ENCODE peak calls at places on chromosomes 6 and 20, in nine cellular contexts. Z is IMR-90; T is CD8-positive, alpha-beta memory T cell; G is fibroblast of lung; D is aorta; J is transverse colon; H is endodermal cell; U is suprapubic skin; S is BE2C. F is an unnamed sample. For H3K4me1, the result is how much of the 10 kb centered on the place peaks cover.

GRCh38 chr6:151948007-151948745 is 140.7 kb downstream of the ESR1 start:
- DNase-seq in Z (no peak), T (no peak), G (no peak), D (no peak), J (no peak), H (no peak), U (no peak), S (no peak), F (no peak)

GRCh38 chr6:6837541-6838080 is 249.1 kb downstream of the LY86 start:
- DNase-seq in Z (no peak), T (no peak), G (no peak), D (no peak), J (no peak), H (no peak), U (peak), S (no peak), F (no peak)

GRCh38 chr6:93568169-93568568 is 148.8 kb upstream of the EPHA7 start:
- DNase-seq in Z (no peak), T (no peak), G (no peak), D (no peak), J (no peak), H (no peak), U (no peak), S (no peak), F (no peak)

GRCh38 chr20:34045294-34045693 is 51.6 kb downstream of the RALY start:
- DNase-seq in Z (peak), T (no peak), G (no peak), D (no peak), J (no peak), H (no peak), U (no peak), S (peak), F (peak)

GRCh38 chr20:60058869-60059268 is 100.6 kb downstream of the CDH26 start:
- DNase-seq in Z (no peak), T (no peak), G (no peak), D (peak), J (no peak), H (no peak), U (no peak), S (no peak), F (no peak)

GRCh38 chr6:15623282-15624116 is 39.3 kb downstream of the DTNBP1 start:
- DNase-seq in Z (peak), T (peak), G (no peak), D (no peak), J (no peak), H (no peak), U (no peak), S (peak), F (no peak)

GRCh38 chr6:111107589-111107988 is 20.3 kb downstream of the SLC16A10 start:
- DNase-seq in Z (no peak), T (no peak), G (no peak), D (no peak), J (no peak), H (no peak), U (no peak), S (no peak), F (no peak)

GRCh38 chr6:22880686-22881433 is 311.5 kb downstream of the HDGFL1 start:
- DNase-seq in Z (peak), T (no peak), G (peak), D (no peak), J (no peak), H (no peak), U (no peak), S (no peak), F (no peak)

GRCh38 chr20:1490643-1491042 is 577 bp downstream of the SIRPB2 start:
- DNase-seq in Z (no peak), T (no peak), G (no peak), D (no peak), J (no peak), H (no peak), U (no peak), S (no peak), F (no peak)

GRCh38 chr20:13868331-13868730 is 83.5 kb downstream of the NDUFAF5 start:
- DNase-seq in Z (peak), T (no peak), G (peak), D (peak), J (no peak), H (no peak), U (no peak), S (no peak), F (no peak)

GRCh38 chr6:25971187-25971811 is 8.7 kb downstream of the TRIM38 start:
- DNase-seq in Z (peak), T (no peak), G (peak), D (peak), J (no peak), H (no peak), U (no peak), S (no peak), F (no peak)

GRCh38 chr6:48826884-48827701 is 636.0 kb downstream of the MMUT start:
- DNase-seq in Z (peak), T (no peak), G (peak), D (peak), J (peak), H (no peak), U (no peak), S (no peak), F (no peak)

GRCh38 chr6:66291905-66292304 is 584.9 kb upstream of the EYS start:
- DNase-seq in Z (no peak), T (no peak), G (no peak), D (no peak), J (no peak), H (no peak), U (no peak), S (no peak), F (no peak)

GRCh38 chr6:133889557-133890301 is 816 bp downstream of the TCF21 start:
- DNase-seq in Z (peak), T (no peak), G (peak), D (no peak), J (no peak), H (peak), U (no peak), S (no peak), F (peak)

GRCh38 chr20:62068997-62069396 is 3.3 kb upstream of the TAF4 start:
- DNase-seq in Z (no peak), T (no peak), G (no peak), D (no peak), J (peak), H (no peak), U (no peak), S (no peak), F (no peak)

GRCh38 chr20:49699200-49699992 is 14.3 kb downstream of the B4GALT5 start:
- DNase-seq in Z (peak), T (no peak), G (peak), D (no peak), J (no peak), H (no peak), U (no peak), S (peak), F (no peak)

GRCh38 chr6:16760536-16761468 is at the start of gene ATXN1:
- DNase-seq in Z (peak), T (peak), G (no peak), D (peak), J (peak), H (peak), U (peak), S (peak), F (peak)

GRCh38 chr20:34165246-34165645 is 53.2 kb upstream of the EIF2S2 start:
- DNase-seq in Z (no peak), T (no peak), G (no peak), D (no peak), J (no peak), H (no peak), U (no peak), S (no peak), F (no peak)

GRCh38 chr6:126650931-126651330 is 311.0 kb downstream of the CENPW start:
- DNase-seq in Z (peak), T (no peak), G (peak), D (no peak), J (no peak), H (no peak), U (no peak), S (no peak), F (no peak)

GRCh38 chr6:52049252-52050050 is 38.0 kb downstream of the PKHD1 start:
- DNase-seq in Z (peak), T (no peak), G (peak), D (no peak), J (no peak), H (no peak), U (no peak), S (peak), F (no peak)

GRCh38 chr6:91020741-91021140 is 433.9 kb upstream of the MAP3K7 start:
- DNase-seq in Z (no peak), T (no peak), G (no peak), D (no peak), J (no peak), H (no peak), U (no peak), S (no peak), F (no peak)

DNA sequence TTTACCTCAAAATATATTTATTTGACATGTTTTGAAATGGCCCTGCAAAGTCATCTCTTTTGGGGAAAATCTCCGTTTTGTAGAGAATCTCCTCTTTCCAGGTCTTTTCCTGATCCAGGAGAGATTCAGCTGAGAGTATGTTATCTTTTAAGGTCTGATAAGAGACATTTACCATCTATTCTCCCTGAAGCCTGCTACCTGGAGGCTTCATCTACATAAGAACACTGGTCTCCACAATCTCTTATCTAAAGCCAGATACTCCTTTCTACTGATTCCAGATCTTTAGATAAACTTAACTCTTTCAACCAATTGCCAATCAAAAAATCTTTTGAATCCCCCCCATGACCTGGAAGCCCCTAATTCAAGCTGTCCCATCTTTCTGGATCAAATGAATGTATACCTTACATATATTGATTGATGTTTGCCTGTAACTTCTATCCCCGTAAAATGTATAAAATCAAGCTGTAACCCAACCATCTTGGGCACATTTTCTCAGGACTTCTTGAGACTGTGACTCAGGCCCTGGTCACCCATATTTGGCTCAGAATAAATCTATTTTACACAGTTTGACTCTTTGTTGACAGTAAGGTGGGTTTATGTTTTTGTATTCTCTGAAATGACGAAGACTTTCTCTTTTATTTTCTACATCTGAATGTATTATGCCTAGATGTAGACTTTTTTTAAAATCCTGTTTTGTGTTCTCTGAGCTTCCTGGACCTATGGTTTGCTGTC is 95.5 kb downstream of the ECT2L start:
- DNase-seq in Z (peak), T (no peak), G (peak), D (no peak), J (no peak), H (no peak), U (no peak), S (no peak), F (no peak)
- H3K4me3 ChIP-seq in Z (no peak), T (no peak), G (no peak), D (no peak), J (no peak), H (no peak), U (no peak), S (no peak), F (no peak)

GRCh38 chr6:17966451-17966850 is 21.0 kb downstream of the KIF13A start:
- DNase-seq in Z (no peak), T (no peak), G (no peak), D (no peak), J (no peak), H (no peak), U (no peak), S (no peak), F (no peak)
- H3K4me1 ChIP-seq in Z (under half), T (under half), G (under half), D (under half), J (under half), H (under half), U (under half), S (under half), F (half or more)

GRCh38 chr6:125120054-125120590 is 33.5 kb upstream of the TPD52L1 start:
- DNase-seq in Z (no peak), T (no peak), G (no peak), D (no peak), J (no peak), H (no peak), U (no peak), S (no peak), F (no peak)

GRCh38 chr6:125121894-125122293 is 31.7 kb upstream of the TPD52L1 start:
- DNase-seq in Z (no peak), T (no peak), G (no peak), D (no peak), J (no peak), H (no peak), U (no peak), S (no peak), F (no peak)

GRCh38 chr6:125123051-125123450 is 30.5 kb upstream of the TPD52L1 start:
- DNase-seq in Z (no peak), T (no peak), G (no peak), D (no peak), J (no peak), H (no peak), U (no peak), S (no peak), F (no peak)

GRCh38 chr6:125124250-125124777 is 29.3 kb upstream of the TPD52L1 start:
- DNase-seq in Z (no peak), T (no peak), G (peak), D (no peak), J (no peak), H (no peak), U (no peak), S (no peak), F (no peak)

DNA sequence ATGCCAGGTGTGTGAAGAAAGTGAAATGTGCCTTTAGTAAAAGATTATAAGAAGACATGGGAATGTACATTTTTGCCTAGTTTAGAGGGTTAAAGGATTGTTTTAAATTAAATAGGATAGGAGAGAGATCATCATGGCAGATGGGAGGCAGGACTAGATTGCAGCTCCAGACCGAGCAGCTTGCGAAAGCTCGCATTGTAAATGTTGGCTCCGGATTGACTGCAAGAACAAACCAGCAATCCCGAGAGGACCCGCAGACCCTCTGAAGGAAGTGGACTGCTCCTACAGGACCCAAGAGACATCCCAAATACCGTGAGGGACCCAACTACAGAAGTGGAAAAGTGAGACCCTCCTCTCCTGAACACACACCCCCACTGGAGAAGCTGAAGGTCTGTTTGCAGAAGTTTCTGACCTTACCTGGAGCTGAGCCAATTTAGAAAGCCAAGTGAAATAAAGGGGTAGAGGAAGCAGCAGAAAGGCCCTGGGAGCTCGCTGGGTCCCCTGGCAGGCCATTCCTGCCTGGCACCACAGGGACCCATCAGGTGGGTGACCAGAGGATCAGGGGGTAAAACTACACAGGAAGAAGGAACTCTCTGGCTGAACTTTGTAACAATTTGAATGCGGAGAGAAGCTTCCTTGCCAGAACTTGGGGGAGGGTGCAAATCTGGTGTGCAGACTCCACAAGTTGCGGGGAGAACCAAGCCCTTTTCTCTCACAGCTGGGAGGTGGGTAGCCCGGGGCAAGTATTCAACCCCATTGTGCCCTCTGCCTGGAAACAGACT is 29.9 kb upstream of the TPD52L1 start:
- DNase-seq in Z (no peak), T (no peak), G (no peak), D (no peak), J (no peak), H (no peak), U (no peak), S (no peak), F (no peak)
- H3K4me3 ChIP-seq in Z (no peak), T (no peak), G (no peak), D (no peak), J (no peak), H (no peak), U (no peak), S (no peak), F (no peak)

GRCh38 chr6:135323202-135323668 is 142.1 kb downstream of the MYB start:
- DNase-seq in Z (no peak), T (peak), G (peak), D (no peak), J (no peak), H (peak), U (no peak), S (no peak), F (no peak)

GRCh38 chr6:135325624-135326424 is 144.7 kb downstream of the MYB start:
- DNase-seq in Z (no peak), T (no peak), G (no peak), D (no peak), J (no peak), H (no peak), U (no peak), S (no peak), F (no peak)

GRCh38 chr6:135323979-135324378 is 142.9 kb downstream of the MYB start:
- DNase-seq in Z (no peak), T (no peak), G (no peak), D (no peak), J (no peak), H (no peak), U (no peak), S (no peak), F (no peak)

GRCh38 chr6:135322427-135323201 is 141.5 kb downstream of the MYB start:
- DNase-seq in Z (no peak), T (no peak), G (no peak), D (no peak), J (no peak), H (no peak), U (no peak), S (no peak), F (no peak)

GRCh38 chr6:135324531-135324930 is 143.4 kb downstream of the MYB start:
- DNase-seq in Z (no peak), T (no peak), G (no peak), D (no peak), J (no peak), H (no peak), U (no peak), S (no peak), F (no peak)
- H3K4me1 ChIP-seq in Z (under half), T (under half), G (under half), D (under half), J (under half), H (under half), U (under half), S (under half), F (under half)

GRCh38 chr6:73655341-73655917 is 1.6 kb upstream of the SLC17A5 start:
- DNase-seq in Z (no peak), T (no peak), G (no peak), D (no peak), J (no peak), H (no peak), U (no peak), S (no peak), F (no peak)
- H3K4me3 ChIP-seq in Z (no peak), T (peak), G (no peak), D (peak), J (no peak), H (no peak), U (peak), S (no peak), F (peak)

GRCh38 chr20:32959351-32960221 is 44.6 kb downstream of the SUN5 start:
- DNase-seq in Z (no peak), T (no peak), G (no peak), D (no peak), J (no peak), H (peak), U (no peak), S (no peak), F (no peak)
- H3K4me1 ChIP-seq in Z (under half), T (under half), G (under half), D (under half), J (under half), H (under half), U (under half), S (under half), F (under half)

DNA sequence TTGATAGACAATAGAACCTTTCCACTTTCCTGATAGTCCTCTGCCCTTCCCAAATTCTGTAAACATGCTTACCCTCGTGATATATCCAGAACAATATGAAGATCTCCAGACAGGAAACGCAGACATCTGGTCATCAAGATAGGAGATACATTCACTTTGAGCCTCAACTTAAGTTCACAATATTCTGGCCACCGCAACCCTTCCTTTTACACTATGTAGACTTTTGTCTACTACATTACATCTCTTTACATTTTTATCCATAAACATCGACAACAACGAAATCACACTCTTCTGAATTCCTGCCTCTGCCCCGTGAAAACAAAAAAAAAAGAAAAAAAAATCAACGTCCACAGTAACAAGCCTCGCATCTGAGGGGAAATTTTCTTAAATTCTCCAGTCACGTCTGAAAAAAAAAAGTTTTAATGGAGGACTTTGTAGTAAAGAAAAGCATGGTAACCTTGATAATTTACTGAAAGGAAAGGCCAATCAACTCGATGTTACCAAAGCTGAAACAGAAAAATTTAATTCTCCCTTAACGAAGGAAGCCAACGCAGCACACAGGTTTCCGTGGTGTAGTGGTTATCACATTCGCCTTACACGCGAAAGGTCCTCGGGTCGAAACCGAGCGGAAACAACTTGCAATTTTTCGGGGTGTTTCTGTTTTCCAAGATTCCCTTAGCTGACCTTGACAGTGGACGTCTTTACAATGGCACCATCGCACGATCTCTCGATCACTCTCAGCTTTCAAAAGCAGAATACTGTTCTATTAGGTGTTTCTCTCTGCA is 21.8 kb downstream of the POM121L2 start:
- DNase-seq in Z (peak), T (no peak), G (peak), D (no peak), J (no peak), H (peak), U (no peak), S (peak), F (no peak)
- H3K4me3 ChIP-seq in Z (peak), T (no peak), G (no peak), D (no peak), J (no peak), H (peak), U (no peak), S (peak), F (no peak)

DNA sequence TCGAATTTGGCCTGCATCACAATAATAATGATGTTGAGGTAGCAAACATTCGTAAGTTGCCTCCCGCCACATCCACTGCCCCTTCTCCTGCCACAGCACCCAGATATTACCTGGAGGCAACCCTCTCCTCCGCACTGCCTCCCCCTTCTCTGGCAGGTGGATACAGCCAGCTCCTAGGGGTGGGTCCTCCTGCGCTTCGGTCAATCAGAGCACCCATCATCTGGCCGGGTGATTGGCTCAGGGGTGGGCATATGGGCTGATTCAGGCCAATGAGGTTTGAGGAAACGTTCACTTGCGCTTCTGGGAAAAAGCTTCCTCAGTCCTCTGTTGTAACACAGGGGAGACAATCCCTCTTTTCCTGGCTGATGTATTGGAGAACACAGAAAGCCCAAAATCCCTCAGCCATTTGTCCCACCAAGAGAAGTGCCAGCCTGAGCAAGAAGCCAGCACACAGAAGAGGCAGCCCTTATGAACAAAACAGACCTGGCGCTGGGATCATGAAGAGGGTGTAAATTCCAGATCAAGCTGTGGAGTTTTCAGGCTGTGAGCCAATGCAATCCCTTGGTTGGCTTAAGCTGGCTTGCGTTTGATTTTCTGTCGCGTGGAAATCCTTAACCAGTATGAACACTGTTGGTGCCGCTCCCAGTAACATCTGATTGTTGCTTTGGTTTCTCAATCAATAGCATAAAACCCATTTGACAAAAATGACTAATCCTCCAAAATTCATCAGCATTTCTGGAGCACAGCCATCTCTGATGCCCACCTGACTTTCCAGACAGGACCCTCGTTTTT is 82.2 kb downstream of the PRDM1 start:
- DNase-seq in Z (no peak), T (no peak), G (no peak), D (no peak), J (no peak), H (no peak), U (no peak), S (no peak), F (no peak)
- H3K4me1 ChIP-seq in Z (under half), T (under half), G (under half), D (under half), J (under half), H (under half), U (under half), S (under half), F (under half)

F was measured in left ventricle myocardium inferior.